ENCODE peak calls at places on chromosomes 7 and 10, in six cellular contexts. A is hepatocyte; G is activated T-helper 1 cell treated with anti-CD3 and anti-CD28 coated beads, Interleukin-12 subunit alpha, Interleukin-12 subunit beta, Interleukin-2, Interleukin-4 antibody, amounts not matched to agents 30 ng/mL and 10 ng/mL and 1 ng/mL, durations not matched to agents 14 hours and 24 hours and 36 hours; J is aorta; B is anterior cingulate cortex; X is naive thymus-derived CD8-positive, alpha-beta T cell. S is an unnamed sample.

GRCh38 chr7:149147072-149147729 is at the start of gene ZNF398:
- DNase-seq in A (peak), G (peak), J (peak), B (peak), X (peak), S (peak)

GRCh38 chr7:73705551-73705920 is 13.9 kb downstream of the STX1A start:
- DNase-seq in A (no peak), G (no peak), J (no peak), B (no peak), X (peak), S (no peak)

GRCh38 chr10:59098387-59098786 is 78.1 kb upstream of the PHYHIPL start:
- DNase-seq in A (peak), G (no peak), J (no peak), B (no peak), X (no peak), S (no peak)

GRCh38 chr10:107583974-107584373 is 419.5 kb upstream of the SORCS1 start:
- DNase-seq in A (no peak), G (no peak), J (no peak), B (no peak), X (no peak), S (no peak)

GRCh38 chr7:33771422-33771821 is 133.9 kb upstream of the BMPER start:
- DNase-seq in A (no peak), G (no peak), J (no peak), B (no peak), X (no peak), S (no peak)

GRCh38 chr10:73183882-73184281 is 16.0 kb downstream of the FAM149B1 start:
- DNase-seq in A (no peak), G (no peak), J (no peak), B (no peak), X (no peak), S (no peak)

GRCh38 chr7:135445690-135446089 is 64.2 kb downstream of the CNOT4 start:
- DNase-seq in A (no peak), G (no peak), J (no peak), B (no peak), X (no peak), S (no peak)

GRCh38 chr7:9889557-9889956 is 1084.1 kb upstream of the PHF14 start:
- DNase-seq in A (peak), G (no peak), J (no peak), B (no peak), X (no peak), S (no peak)

GRCh38 chr7:138460176-138460648 is at the start of gene TRIM24:
- DNase-seq in A (no peak), G (peak), J (peak), B (no peak), X (no peak), S (no peak)

GRCh38 chr10:24844742-24845141 is 107.7 kb downstream of the PRTFDC1 start:
- DNase-seq in A (no peak), G (no peak), J (no peak), B (no peak), X (no peak), S (no peak)

GRCh38 chr10:80530251-80530650 is 7.5 kb upstream of the SH2D4B start:
- DNase-seq in A (no peak), G (peak), J (no peak), B (peak), X (no peak), S (no peak)

GRCh38 chr7:98877692-98878364 is 504 bp upstream of the TRRAP start:
- DNase-seq in A (no peak), G (no peak), J (no peak), B (no peak), X (no peak), S (no peak)

GRCh38 chr7:645606-646005 is 80.9 kb upstream of the DNAAF5 start:
- DNase-seq in A (no peak), G (no peak), J (peak), B (no peak), X (peak), S (no peak)

GRCh38 chr10:91127341-91128082 is 93.0 kb upstream of the PCGF5 start:
- DNase-seq in A (no peak), G (no peak), J (no peak), B (no peak), X (no peak), S (no peak)

GRCh38 chr10:114626841-114627240 is 31.2 kb downstream of the ABLIM1 start:
- DNase-seq in A (no peak), G (no peak), J (no peak), B (no peak), X (no peak), S (no peak)

GRCh38 chr10:132438091-132439024 is 41.4 kb downstream of the PWWP2B start:
- DNase-seq in A (no peak), G (no peak), J (no peak), B (no peak), X (no peak), S (no peak)

GRCh38 chr7:35727571-35727970 is 32.6 kb upstream of the HERPUD2 start:
- DNase-seq in A (no peak), G (no peak), J (no peak), B (no peak), X (no peak), S (no peak)

GRCh38 chr7:24945899-24946298 is 34.1 kb downstream of the OSBPL3 start:
- DNase-seq in A (no peak), G (no peak), J (no peak), B (no peak), X (no peak), S (no peak)

GRCh38 chr10:89553064-89553734 is 17.8 kb upstream of the SLC16A12 start:
- DNase-seq in A (peak), G (no peak), J (no peak), B (no peak), X (no peak), S (no peak)

GRCh38 chr7:116706668-116707126 is 34.7 kb downstream of the MET start:
- DNase-seq in A (no peak), G (no peak), J (no peak), B (no peak), X (no peak), S (no peak)

GRCh38 chr7:92266415-92267241 is 20.9 kb downstream of the ANKIB1 start:
- DNase-seq in A (no peak), G (no peak), J (no peak), B (no peak), X (no peak), S (no peak)

GRCh38 chr10:93072225-93072712 is 1.4 kb upstream of the CYP26A1 start:
- DNase-seq in A (no peak), G (no peak), J (no peak), B (no peak), X (no peak), S (no peak)